ENCODE peak calls at places on chromosomes 13 and 19, in eight cellular contexts. F, A, R, L, O, B, U and M are unnamed samples.

GRCh38 chr13:74251778-74252519 is 117.7 kb upstream of the KLF12 start:
- DNase-seq in U (peak), A (peak), F (no peak), O (no peak), L (no peak), B (no peak), R (no peak), M (peak)

GRCh38 chr19:281156-281853 is 9.9 kb downstream of the PLPP2 start:
- DNase-seq in U (no peak), O (no peak), A (no peak), R (no peak), L (no peak), B (no peak), F (no peak), M (no peak)

GRCh38 chr19:38989066-38989605 is 13.6 kb upstream of the FBXO17 start:
- DNase-seq in F (peak), U (no peak), R (peak), O (no peak), B (no peak), L (peak), A (peak), M (no peak)

GRCh38 chr13:109672545-109672944 is 113.8 kb downstream of the IRS2 start:
- DNase-seq in R (peak), A (no peak), F (peak), U (no peak), B (no peak), O (no peak), L (no peak), M (no peak)

GRCh38 chr19:13840751-13841338 is 36.1 kb upstream of the NANOS3 start:
- DNase-seq in U (no peak), F (no peak), O (no peak), A (peak), L (no peak), R (no peak), B (no peak), M (no peak)

GRCh38 chr13:113407531-113408393 is 43.8 kb upstream of the GRTP1 start:
- DNase-seq in A (no peak), F (no peak), U (no peak), R (no peak), L (no peak), O (no peak), B (no peak), M (no peak)

GRCh38 chr13:106260352-106260751 is 275.1 kb downstream of the EFNB2 start:
- DNase-seq in R (no peak), F (no peak), B (no peak), U (no peak), A (no peak), L (no peak), O (no peak), M (no peak)

GRCh38 chr13:40275636-40276035 is 390.8 kb downstream of the FOXO1 start:
- DNase-seq in B (no peak), F (no peak), A (peak), U (no peak), R (peak), L (no peak), O (no peak), M (peak)

GRCh38 chr13:110183925-110184324 is 123.0 kb downstream of the COL4A1 start:
- DNase-seq in O (no peak), A (no peak), B (no peak), U (no peak), F (peak), L (no peak), R (peak), M (no peak)

GRCh38 chr13:37295046-37295445 is 189.6 kb upstream of the CSNK1A1L start:
- DNase-seq in B (no peak), O (no peak), R (peak), U (peak), L (no peak), F (no peak), A (no peak), M (no peak)

GRCh38 chr13:89920461-89920860 is 1427.0 kb upstream of the MIR17HG start:
- DNase-seq in F (no peak), L (no peak), R (no peak), A (no peak), U (no peak), O (no peak), B (no peak), M (no peak)

DNA sequence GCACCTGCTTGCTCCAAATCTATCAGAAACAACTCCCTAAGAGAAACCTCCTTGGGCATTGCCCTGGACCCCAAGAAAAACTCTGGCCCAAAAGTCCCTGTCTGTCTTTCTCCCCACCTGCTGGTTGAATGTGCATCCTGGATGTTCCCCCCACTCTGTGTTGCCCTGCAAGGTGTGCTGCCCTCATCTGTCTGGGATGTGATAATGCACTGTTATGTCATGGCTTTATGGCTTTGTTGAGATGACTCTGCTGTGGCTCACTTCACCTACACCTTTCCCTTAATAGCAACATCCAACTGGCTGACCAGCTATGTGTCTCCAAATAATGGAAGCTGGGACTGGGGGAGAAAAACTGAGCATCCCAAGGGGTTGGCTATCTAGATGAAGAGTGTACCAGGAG is 2.6 kb downstream of the ZNF20 start:
- DNase-seq in B (no peak), L (no peak), A (no peak), R (peak), O (no peak), F (peak), U (no peak), M (no peak)
- TF ChIP-seq CTCF in B (no peak), L (no peak), A (no peak), R (peak), O (no peak), F (peak), U (no peak), M (no peak)

GRCh38 chr19:6801397-6802086 is 29.0 kb downstream of the VAV1 start:
- DNase-seq in U (peak), O (peak), A (no peak), L (no peak), B (peak), F (peak), R (peak), M (peak)
- TF ChIP-seq CTCF in U (no peak), O (no peak), A (no peak), L (no peak), B (no peak), F (no peak), R (no peak), M (no peak)

DNA sequence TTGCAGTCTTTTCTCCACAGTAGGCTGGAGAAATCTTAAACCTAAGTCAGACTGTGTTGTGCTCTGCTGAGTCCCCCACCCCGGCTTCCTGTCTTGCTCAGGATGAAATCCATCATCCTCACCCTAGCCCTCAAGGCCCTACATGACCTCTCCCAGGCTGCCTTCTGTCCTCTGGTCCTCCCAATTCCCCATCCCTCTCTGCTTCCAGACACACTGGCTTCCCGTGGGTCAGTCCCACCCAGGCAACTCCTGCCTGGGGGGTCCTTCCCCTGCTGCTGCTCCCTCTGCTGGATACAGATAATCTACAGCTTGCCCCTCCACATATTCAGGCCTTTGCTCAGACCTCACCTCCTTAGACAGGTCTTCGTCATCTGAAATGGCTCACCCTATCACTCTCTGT is 18.4 kb upstream of the CBY2 start:
- DNase-seq in A (no peak), F (no peak), B (no peak), U (no peak), O (no peak), R (no peak), L (peak), M (no peak)
- TF ChIP-seq CTCF in A (no peak), F (peak), B (no peak), U (peak), O (no peak), R (peak), L (peak), M (no peak)

GRCh38 chr19:11596156-11596555 is 1.1 kb upstream of the ZNF627 start:
- DNase-seq in L (no peak), B (no peak), U (no peak), R (no peak), O (no peak), F (no peak), A (no peak), M (no peak)

GRCh38 chr19:11598746-11599145 is 1.5 kb downstream of the ZNF627 start:
- DNase-seq in L (no peak), B (no peak), O (no peak), R (no peak), A (no peak), U (no peak), F (no peak), M (no peak)

GRCh38 chr19:11598103-11598483 is 810 bp downstream of the ZNF627 start:
- DNase-seq in O (no peak), R (no peak), F (no peak), L (no peak), A (peak), B (no peak), U (no peak), M (no peak)

GRCh38 chr19:11594084-11594483 is 3.2 kb upstream of the ZNF627 start:
- DNase-seq in F (no peak), B (no peak), U (no peak), O (no peak), A (no peak), L (no peak), R (no peak), M (no peak)

DNA sequence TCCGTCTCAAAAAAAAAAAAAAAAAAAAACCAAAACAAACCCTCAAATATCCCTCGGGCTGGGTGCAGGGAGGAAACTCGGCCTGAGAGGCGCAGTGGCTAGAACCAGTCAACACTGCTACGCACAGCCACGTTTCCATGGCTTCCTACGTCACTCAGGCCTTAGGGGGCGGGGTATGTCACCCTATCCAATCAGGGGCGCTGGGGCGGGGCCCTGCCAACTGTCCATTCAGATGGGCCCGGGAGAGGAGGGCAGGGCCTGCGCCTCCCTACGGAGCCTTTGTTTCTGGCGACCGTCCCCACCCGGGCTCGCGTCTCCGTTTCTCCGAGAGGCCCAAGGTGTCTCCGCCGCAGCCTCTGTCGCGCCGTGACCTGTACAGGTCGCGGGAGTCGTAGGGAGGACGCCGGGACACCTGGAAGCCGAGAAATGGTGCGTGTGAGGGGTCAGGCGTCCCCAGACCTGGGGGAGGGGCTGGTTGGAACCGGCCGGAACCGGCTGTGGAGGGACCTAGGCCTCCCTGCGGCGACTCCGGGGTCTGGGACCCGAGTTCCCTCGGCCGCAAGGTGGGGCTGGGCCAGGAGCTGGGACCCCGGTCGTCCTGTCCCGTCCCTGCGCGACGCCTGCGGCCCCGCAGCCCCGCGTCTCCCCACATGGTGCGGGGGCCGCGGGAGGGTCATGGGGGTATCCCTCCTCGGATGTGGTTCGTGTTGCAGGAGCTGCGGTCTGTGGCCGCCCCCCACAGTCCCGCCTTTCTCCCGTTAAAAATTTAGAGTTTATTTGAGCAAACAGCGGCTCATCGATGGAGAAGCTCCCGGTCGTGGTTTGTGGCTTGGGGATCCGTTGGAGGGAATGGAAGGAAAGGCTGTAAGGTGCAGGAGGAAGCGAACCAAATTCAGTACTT is at the start of gene ZNF627:
- DNase-seq in A (peak), O (peak), U (peak), L (peak), R (peak), F (peak), B (peak), M (peak)
- TF ChIP-seq CTCF in A (peak), O (no peak), U (peak), L (no peak), R (no peak), F (no peak), B (peak), M (peak)

DNA sequence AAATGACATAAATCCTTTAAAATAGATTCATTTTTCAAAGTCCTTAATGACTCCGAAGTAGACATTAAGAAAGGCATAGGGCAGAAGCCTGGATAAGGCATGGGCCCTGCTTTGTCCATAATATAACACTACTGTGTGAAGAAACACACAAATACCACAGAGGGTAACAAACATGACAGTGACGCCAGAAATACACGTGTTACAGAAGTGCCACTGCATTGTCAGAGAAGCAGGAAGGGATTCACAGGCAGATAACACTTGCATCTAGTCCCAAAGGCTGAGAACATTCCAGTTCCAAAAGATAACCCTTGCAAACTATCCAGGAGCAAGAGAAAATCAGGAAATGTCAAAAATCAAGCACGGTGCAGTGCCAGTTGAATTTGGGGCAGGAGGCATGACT is 633.2 kb downstream of the LIG4 start:
- DNase-seq in U (no peak), A (no peak), F (no peak), R (no peak), L (no peak), B (no peak), O (no peak), M (no peak)
- TF ChIP-seq CTCF in U (no peak), A (no peak), F (no peak), R (no peak), L (no peak), B (no peak), O (no peak), M (no peak)